ENCODE peak calls at places on chromosome 1, in five cellular contexts. H is HS-27A; I is renal cortical epithelial cell; X is stimulated activated CD4-positive, alpha-beta T cell treated with anti-CD3 and anti-CD28 coated beads, Interleukin-12 subunit alpha, Interleukin-12 subunit beta, amount 100 ng/mL, for 48 hours; U is GM23338. V is an unnamed sample.

GRCh38 chr1:223033658-223034057 is 109.4 kb downstream of the TLR5 start:
- DNase-seq in U (no peak), I (peak; percentile 7), X (no peak), H (no peak), V (no peak)

GRCh38 chr1:183808296-183809027 is 3.5 kb downstream of the RGL1 start:
- DNase-seq in U (no peak), H (no peak), I (peak; percentile 67), X (no peak), V (no peak)

GRCh38 chr1:40450491-40451237 is 388 bp downstream of the ZFP69B start:
- DNase-seq in X (peak; percentile 84), U (peak; percentile 29), H (peak; percentile 22), I (peak; percentile 84), V (peak; percentile 27)

GRCh38 chr1:151832318-151832984 is 849 bp upstream of the RORC start:
- DNase-seq in H (no peak), X (no peak), U (no peak), I (peak; percentile 86), V (no peak)

GRCh38 chr1:1351511-1352427 is 2.6 kb upstream of the DVL1 start:
- DNase-seq in I (no peak), H (no peak), U (peak; percentile 40), X (no peak), V (no peak)

GRCh38 chr1:228753236-228753741 is 18.0 kb downstream of the RHOU start:
- DNase-seq in U (no peak), H (no peak), X (no peak), I (no peak), V (no peak)

GRCh38 chr1:184664042-184664659 is 90.5 kb downstream of the EDEM3 start:
- DNase-seq in H (no peak), I (peak; percentile 29), X (peak; percentile 48), U (peak; percentile 94), V (no peak)

GRCh38 chr1:227318003-227318851 is at the start of gene CDC42BPA:
- DNase-seq in X (no peak), I (peak; percentile 55), U (peak; percentile 80), H (peak; percentile 53), V (peak; percentile 76)

GRCh38 chr1:1061682-1062363 is 12.3 kb downstream of the RNF223 start:
- DNase-seq in U (no peak), X (no peak), H (no peak), I (no peak), V (no peak)

GRCh38 chr1:13677896-13678295 is 22.1 kb upstream of the PRDM2 start:
- DNase-seq in X (no peak), H (no peak), U (no peak), I (no peak), V (no peak)

GRCh38 chr1:107572674-107573205 is 392.2 kb downstream of the VAV3 start:
- DNase-seq in H (peak; percentile 5), X (no peak), I (peak; percentile 88), U (no peak), V (peak; percentile 24)

GRCh38 chr1:192626366-192627179 is 9.4 kb upstream of the RGS13 start:
- DNase-seq in X (no peak), U (no peak), I (no peak), H (no peak), V (no peak)

GRCh38 chr1:47587891-47588582 is 150.2 kb downstream of the FOXD2 start:
- DNase-seq in X (no peak), U (no peak), I (peak; percentile 17), H (no peak), V (no peak)

GRCh38 chr1:37930246-37931142 is 16.4 kb downstream of the INPP5B start:
- DNase-seq in U (no peak), I (peak; percentile 19), H (no peak), X (no peak), V (no peak)

GRCh38 chr1:235941852-235942624 is 75.3 kb upstream of the LYST start:
- DNase-seq in U (no peak), I (no peak), H (no peak), X (no peak), V (no peak)

GRCh38 chr1:91564888-91565700 is 64.4 kb downstream of the CDC7 start:
- DNase-seq in I (no peak), U (no peak), H (no peak), X (no peak), V (no peak)

GRCh38 chr1:53530550-53530949 is 71.4 kb downstream of the DMRTB1 start:
- DNase-seq in X (no peak), U (no peak), I (no peak), H (no peak), V (no peak)

GRCh38 chr1:77975386-77975785 is 3.5 kb downstream of the FUBP1 start:
- DNase-seq in X (no peak), I (peak; percentile 40), H (no peak), U (no peak), V (no peak)

GRCh38 chr1:3153197-3153596 is 84.2 kb downstream of the PRDM16 start:
- DNase-seq in U (no peak), I (no peak), X (no peak), H (no peak), V (no peak)

V was measured in T1000.